ENCODE peak calls at places on chromosomes 16 and 17, in five cellular contexts. One of them, this sample, is unnamed.

GRCh38 chr16:56353054-56353921 is 72.1 kb downstream of the AMFR start:
- DNase-seq in right atrium auricular region: no peak
- DNase-seq in ureter: no peak
- DNase-seq in NCI-H748 treated with DMSO at 0.1 percent for 48 hours: no peak
- DNase-seq in suprapubic skin: peak
- DNase-seq in this sample: no peak

GRCh38 chr17:83177611-83178532 is 98.5 kb downstream of the METRNL start:
- DNase-seq in right atrium auricular region: peak
- DNase-seq in NCI-H748 treated with DMSO at 0.1 percent for 48 hours: no peak
- DNase-seq in ureter: peak
- DNase-seq in suprapubic skin: peak
- DNase-seq in this sample: no peak

GRCh38 chr16:27712251-27712711 is 162.3 kb downstream of the KATNIP start:
- DNase-seq in ureter: no peak
- DNase-seq in right atrium auricular region: no peak
- DNase-seq in suprapubic skin: no peak
- DNase-seq in NCI-H748 treated with DMSO at 0.1 percent for 48 hours: no peak
- DNase-seq in this sample: peak

GRCh38 chr17:10177921-10178788 is 20.3 kb downstream of the GAS7 start:
- DNase-seq in NCI-H748 treated with DMSO at 0.1 percent for 48 hours: no peak
- DNase-seq in right atrium auricular region: no peak
- DNase-seq in suprapubic skin: no peak
- DNase-seq in ureter: no peak
- DNase-seq in this sample: peak

GRCh38 chr16:23518435-23518891 is 8.2 kb upstream of the GGA2 start:
- DNase-seq in suprapubic skin: no peak
- DNase-seq in ureter: no peak
- DNase-seq in right atrium auricular region: no peak
- DNase-seq in NCI-H748 treated with DMSO at 0.1 percent for 48 hours: no peak
- DNase-seq in this sample: no peak

GRCh38 chr17:83065660-83066542 is 13.5 kb upstream of the METRNL start:
- DNase-seq in NCI-H748 treated with DMSO at 0.1 percent for 48 hours: no peak
- DNase-seq in suprapubic skin: peak
- DNase-seq in ureter: peak
- DNase-seq in right atrium auricular region: no peak
- DNase-seq in this sample: no peak

GRCh38 chr17:69175812-69176517 is 34.3 kb upstream of the ABCA6 start:
- DNase-seq in right atrium auricular region: no peak
- DNase-seq in ureter: no peak
- DNase-seq in NCI-H748 treated with DMSO at 0.1 percent for 48 hours: no peak
- DNase-seq in suprapubic skin: no peak
- DNase-seq in this sample: no peak

GRCh38 chr16:7597677-7598076 is 265.0 kb downstream of the RBFOX1 start:
- DNase-seq in NCI-H748 treated with DMSO at 0.1 percent for 48 hours: no peak
- DNase-seq in suprapubic skin: no peak
- DNase-seq in ureter: no peak
- DNase-seq in right atrium auricular region: no peak
- DNase-seq in this sample: peak

GRCh38 chr16:55136356-55136755 is 187.6 kb upstream of the IRX6 start:
- DNase-seq in suprapubic skin: no peak
- DNase-seq in NCI-H748 treated with DMSO at 0.1 percent for 48 hours: no peak
- DNase-seq in right atrium auricular region: no peak
- DNase-seq in ureter: no peak
- DNase-seq in this sample: no peak

GRCh38 chr16:87207509-87207908 is 109.7 kb downstream of the C16orf95 start:
- DNase-seq in NCI-H748 treated with DMSO at 0.1 percent for 48 hours: no peak
- DNase-seq in right atrium auricular region: no peak
- DNase-seq in ureter: no peak
- DNase-seq in suprapubic skin: no peak
- DNase-seq in this sample: peak

GRCh38 chr16:1113489-1113888 is 17.4 kb upstream of the C1QTNF8 start:
- DNase-seq in right atrium auricular region: no peak
- DNase-seq in NCI-H748 treated with DMSO at 0.1 percent for 48 hours: no peak
- DNase-seq in suprapubic skin: no peak
- DNase-seq in ureter: no peak
- DNase-seq in this sample: no peak

This sample was measured in left kidney.